ENCODE peak calls at places on chromosomes 5 and 9, in ten cellular contexts. One of them, this sample, is unnamed.

GRCh38 chr5:80569086-80569960 is 757 bp downstream of the ANKRD34B start:
- DNase-seq in GM23248: no peak
- DNase-seq in pancreas: no peak
- DNase-seq in lower leg skin: no peak
- DNase-seq in MG63: peak
- DNase-seq in ovary: no peak
- DNase-seq in fibroblast of lung: no peak
- DNase-seq in CD4-positive, alpha-beta memory T cell: no peak
- DNase-seq in hepatocyte: no peak
- DNase-seq in kidney epithelial cell: no peak
- DNase-seq in this sample: no peak

GRCh38 chr5:30414078-30414477 is 779.4 kb upstream of the CDH6 start:
- DNase-seq in GM23248: no peak
- DNase-seq in pancreas: no peak
- DNase-seq in lower leg skin: no peak
- DNase-seq in MG63: no peak
- DNase-seq in ovary: no peak
- DNase-seq in fibroblast of lung: no peak
- DNase-seq in CD4-positive, alpha-beta memory T cell: no peak
- DNase-seq in hepatocyte: no peak
- DNase-seq in kidney epithelial cell: no peak
- DNase-seq in this sample: no peak

GRCh38 chr5:143976055-143976454 is 164.1 kb downstream of the HMHB1 start:
- DNase-seq in GM23248: peak
- DNase-seq in pancreas: no peak
- DNase-seq in lower leg skin: no peak
- DNase-seq in MG63: no peak
- DNase-seq in ovary: no peak
- DNase-seq in fibroblast of lung: peak
- DNase-seq in CD4-positive, alpha-beta memory T cell: no peak
- DNase-seq in hepatocyte: no peak
- DNase-seq in kidney epithelial cell: no peak
- DNase-seq in this sample: no peak

GRCh38 chr5:157758706-157759105 is 15.2 kb downstream of the LSM11 start:
- DNase-seq in GM23248: no peak
- DNase-seq in pancreas: no peak
- DNase-seq in lower leg skin: no peak
- DNase-seq in MG63: no peak
- DNase-seq in ovary: no peak
- DNase-seq in fibroblast of lung: no peak
- DNase-seq in CD4-positive, alpha-beta memory T cell: no peak
- DNase-seq in hepatocyte: no peak
- DNase-seq in kidney epithelial cell: no peak
- DNase-seq in this sample: no peak

GRCh38 chr5:38433160-38433861 is 123.1 kb downstream of the LIFR start:
- DNase-seq in GM23248: peak
- DNase-seq in pancreas: no peak
- DNase-seq in lower leg skin: no peak
- DNase-seq in MG63: peak
- DNase-seq in ovary: peak
- DNase-seq in fibroblast of lung: peak
- DNase-seq in CD4-positive, alpha-beta memory T cell: no peak
- DNase-seq in hepatocyte: peak
- DNase-seq in kidney epithelial cell: peak
- DNase-seq in this sample: peak

GRCh38 chr5:136080483-136081180 is 51.8 kb downstream of the TGFBI start:
- DNase-seq in GM23248: peak
- DNase-seq in pancreas: peak
- DNase-seq in lower leg skin: peak
- DNase-seq in MG63: peak
- DNase-seq in ovary: peak
- DNase-seq in fibroblast of lung: peak
- DNase-seq in CD4-positive, alpha-beta memory T cell: peak
- DNase-seq in hepatocyte: peak
- DNase-seq in kidney epithelial cell: peak
- DNase-seq in this sample: peak

GRCh38 chr5:146588806-146589355 is 72.9 kb upstream of the GPR151 start:
- DNase-seq in GM23248: no peak
- DNase-seq in pancreas: no peak
- DNase-seq in lower leg skin: no peak
- DNase-seq in MG63: no peak
- DNase-seq in ovary: no peak
- DNase-seq in fibroblast of lung: no peak
- DNase-seq in CD4-positive, alpha-beta memory T cell: no peak
- DNase-seq in hepatocyte: no peak
- DNase-seq in kidney epithelial cell: no peak
- DNase-seq in this sample: no peak

GRCh38 chr5:111681791-111682190 is 75.2 kb downstream of the NREP start:
- DNase-seq in GM23248: peak
- DNase-seq in pancreas: no peak
- DNase-seq in lower leg skin: no peak
- DNase-seq in MG63: no peak
- DNase-seq in ovary: no peak
- DNase-seq in fibroblast of lung: no peak
- DNase-seq in CD4-positive, alpha-beta memory T cell: no peak
- DNase-seq in hepatocyte: no peak
- DNase-seq in kidney epithelial cell: no peak
- DNase-seq in this sample: no peak

GRCh38 chr9:3179716-3180115 is 335.8 kb upstream of the PUM3 start:
- DNase-seq in GM23248: peak
- DNase-seq in pancreas: no peak
- DNase-seq in lower leg skin: no peak
- DNase-seq in MG63: no peak
- DNase-seq in ovary: no peak
- DNase-seq in fibroblast of lung: no peak
- DNase-seq in CD4-positive, alpha-beta memory T cell: no peak
- DNase-seq in hepatocyte: no peak
- DNase-seq in kidney epithelial cell: no peak
- DNase-seq in this sample: no peak

GRCh38 chr9:3180696-3181048 is 336.8 kb upstream of the PUM3 start:
- DNase-seq in GM23248: no peak
- DNase-seq in pancreas: no peak
- DNase-seq in lower leg skin: no peak
- DNase-seq in MG63: no peak
- DNase-seq in ovary: no peak
- DNase-seq in fibroblast of lung: no peak
- DNase-seq in CD4-positive, alpha-beta memory T cell: no peak
- DNase-seq in hepatocyte: no peak
- DNase-seq in kidney epithelial cell: no peak
- DNase-seq in this sample: no peak

GRCh38 chr9:3177921-3178320 is 334.0 kb upstream of the PUM3 start:
- DNase-seq in GM23248: peak
- DNase-seq in pancreas: no peak
- DNase-seq in lower leg skin: no peak
- DNase-seq in MG63: no peak
- DNase-seq in ovary: no peak
- DNase-seq in fibroblast of lung: peak
- DNase-seq in CD4-positive, alpha-beta memory T cell: no peak
- DNase-seq in hepatocyte: no peak
- DNase-seq in kidney epithelial cell: no peak
- DNase-seq in this sample: no peak

GRCh38 chr9:3177362-3177761 is 333.5 kb upstream of the PUM3 start:
- DNase-seq in GM23248: no peak
- DNase-seq in pancreas: no peak
- DNase-seq in lower leg skin: no peak
- DNase-seq in MG63: no peak
- DNase-seq in ovary: no peak
- DNase-seq in fibroblast of lung: no peak
- DNase-seq in CD4-positive, alpha-beta memory T cell: no peak
- DNase-seq in hepatocyte: peak
- DNase-seq in kidney epithelial cell: no peak
- DNase-seq in this sample: no peak

DNA sequence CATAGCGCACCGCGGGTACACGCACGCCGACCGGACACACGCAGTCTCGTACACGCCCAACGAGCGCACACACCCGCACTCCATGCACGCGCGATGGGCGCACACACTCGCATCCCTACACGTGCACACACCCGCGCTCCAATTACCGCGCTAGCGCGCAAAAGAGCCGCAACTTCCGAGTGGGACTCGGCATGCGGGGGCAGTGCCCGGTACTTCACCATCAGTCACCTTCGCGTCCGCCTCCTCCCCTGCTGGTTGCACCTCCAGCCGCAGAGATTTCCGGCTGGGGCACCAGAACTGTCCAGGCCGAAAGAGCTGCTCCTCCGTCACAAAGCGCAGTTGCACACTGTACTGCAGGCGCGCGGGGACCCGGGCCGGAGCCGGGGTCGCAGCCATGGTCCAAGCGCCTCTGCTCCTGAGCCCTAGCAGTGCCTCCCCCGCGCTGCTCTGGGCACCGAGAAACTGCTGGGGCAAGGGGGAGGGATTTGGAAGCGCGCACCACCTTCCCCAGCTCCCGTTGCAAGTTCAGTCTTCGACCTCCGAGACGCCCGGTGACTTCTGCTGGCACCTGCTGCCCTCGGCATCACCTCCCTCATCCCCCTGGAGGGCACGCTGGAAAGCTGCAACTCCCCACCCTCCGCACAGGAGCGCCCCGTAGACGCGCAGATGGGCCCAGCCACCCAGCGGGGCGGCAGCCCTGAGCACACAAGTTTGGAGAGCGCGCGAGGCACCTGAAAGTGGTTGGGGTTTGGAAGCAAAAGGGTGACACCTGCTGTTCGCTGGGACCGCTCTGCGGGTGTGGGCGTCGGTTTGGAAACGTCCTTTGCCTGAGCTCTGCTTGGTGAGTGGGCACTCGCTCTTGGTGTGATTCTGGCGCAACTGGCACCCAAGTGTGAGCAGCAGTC is 337.4 kb upstream of the PUM3 start:
- DNase-seq in GM23248: peak
- DNase-seq in pancreas: peak
- DNase-seq in lower leg skin: no peak
- DNase-seq in MG63: peak
- DNase-seq in ovary: peak
- DNase-seq in fibroblast of lung: peak
- DNase-seq in CD4-positive, alpha-beta memory T cell: peak
- DNase-seq in hepatocyte: peak
- DNase-seq in kidney epithelial cell: no peak
- DNase-seq in this sample: peak
- H3K4me3 ChIP-seq in GM23248: peak
- H3K4me3 ChIP-seq in pancreas: peak
- H3K4me3 ChIP-seq in lower leg skin: no peak
- H3K4me3 ChIP-seq in MG63: no peak
- H3K4me3 ChIP-seq in ovary: no peak
- H3K4me3 ChIP-seq in fibroblast of lung: peak
- H3K4me3 ChIP-seq in CD4-positive, alpha-beta memory T cell: no peak
- H3K4me3 ChIP-seq in hepatocyte: no peak
- H3K4me3 ChIP-seq in kidney epithelial cell: peak
- H3K4me3 ChIP-seq in this sample: no peak

GRCh38 chr5:40084614-40085013 is 595.1 kb upstream of the PTGER4 start:
- DNase-seq in GM23248: no peak
- DNase-seq in pancreas: no peak
- DNase-seq in lower leg skin: no peak
- DNase-seq in MG63: no peak
- DNase-seq in ovary: no peak
- DNase-seq in fibroblast of lung: no peak
- DNase-seq in CD4-positive, alpha-beta memory T cell: no peak
- DNase-seq in hepatocyte: no peak
- DNase-seq in kidney epithelial cell: no peak
- DNase-seq in this sample: no peak

GRCh38 chr5:40078907-40079575 is 600.7 kb upstream of the PTGER4 start:
- DNase-seq in GM23248: no peak
- DNase-seq in pancreas: no peak
- DNase-seq in lower leg skin: no peak
- DNase-seq in MG63: no peak
- DNase-seq in ovary: no peak
- DNase-seq in fibroblast of lung: no peak
- DNase-seq in CD4-positive, alpha-beta memory T cell: no peak
- DNase-seq in hepatocyte: no peak
- DNase-seq in kidney epithelial cell: no peak
- DNase-seq in this sample: no peak

GRCh38 chr5:40074801-40075200 is 604.9 kb upstream of the PTGER4 start:
- DNase-seq in GM23248: no peak
- DNase-seq in pancreas: no peak
- DNase-seq in lower leg skin: no peak
- DNase-seq in MG63: no peak
- DNase-seq in ovary: no peak
- DNase-seq in fibroblast of lung: no peak
- DNase-seq in CD4-positive, alpha-beta memory T cell: no peak
- DNase-seq in hepatocyte: no peak
- DNase-seq in kidney epithelial cell: no peak
- DNase-seq in this sample: no peak

GRCh38 chr5:40082313-40082712 is 597.4 kb upstream of the PTGER4 start:
- DNase-seq in GM23248: no peak
- DNase-seq in pancreas: no peak
- DNase-seq in lower leg skin: no peak
- DNase-seq in MG63: no peak
- DNase-seq in ovary: no peak
- DNase-seq in fibroblast of lung: no peak
- DNase-seq in CD4-positive, alpha-beta memory T cell: no peak
- DNase-seq in hepatocyte: no peak
- DNase-seq in kidney epithelial cell: no peak
- DNase-seq in this sample: no peak

DNA sequence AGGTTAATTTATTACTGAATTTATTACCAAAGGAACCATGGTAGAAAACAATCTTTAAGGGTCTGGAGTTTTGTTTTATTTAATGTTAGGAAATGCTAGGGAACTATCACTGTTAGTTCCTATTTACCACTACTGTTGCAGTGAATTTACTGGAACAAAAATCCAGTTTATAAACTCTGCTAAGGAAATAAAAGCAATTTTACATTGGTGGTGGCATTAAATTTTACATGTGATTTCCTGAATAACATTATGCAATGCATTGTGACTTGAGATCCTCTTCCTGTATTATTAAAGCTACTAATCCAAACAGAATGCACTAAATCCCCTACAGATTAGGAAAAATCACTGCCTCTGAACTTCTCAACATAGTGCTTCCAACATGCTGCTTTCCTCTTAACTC is 599.5 kb upstream of the PTGER4 start:
- DNase-seq in GM23248: no peak
- DNase-seq in pancreas: no peak
- DNase-seq in lower leg skin: no peak
- DNase-seq in MG63: no peak
- DNase-seq in ovary: no peak
- DNase-seq in fibroblast of lung: no peak
- DNase-seq in CD4-positive, alpha-beta memory T cell: no peak
- DNase-seq in hepatocyte: no peak
- DNase-seq in kidney epithelial cell: no peak
- DNase-seq in this sample: no peak
- H3K4me3 ChIP-seq in GM23248: no peak
- H3K4me3 ChIP-seq in pancreas: no peak
- H3K4me3 ChIP-seq in lower leg skin: no peak
- H3K4me3 ChIP-seq in MG63: no peak
- H3K4me3 ChIP-seq in ovary: no peak
- H3K4me3 ChIP-seq in fibroblast of lung: no peak
- H3K4me3 ChIP-seq in CD4-positive, alpha-beta memory T cell: no peak
- H3K4me3 ChIP-seq in hepatocyte: no peak
- H3K4me3 ChIP-seq in kidney epithelial cell: no peak
- H3K4me3 ChIP-seq in this sample: no peak

GRCh38 chr5:91059409-91059808 is 323.7 kb downstream of the ARRDC3 start:
- DNase-seq in GM23248: no peak
- DNase-seq in pancreas: no peak
- DNase-seq in lower leg skin: no peak
- DNase-seq in MG63: no peak
- DNase-seq in ovary: no peak
- DNase-seq in fibroblast of lung: no peak
- DNase-seq in CD4-positive, alpha-beta memory T cell: no peak
- DNase-seq in hepatocyte: no peak
- DNase-seq in kidney epithelial cell: no peak
- DNase-seq in this sample: no peak
- H3K4me3 ChIP-seq in GM23248: no peak
- H3K4me3 ChIP-seq in pancreas: no peak
- H3K4me3 ChIP-seq in lower leg skin: no peak
- H3K4me3 ChIP-seq in MG63: no peak
- H3K4me3 ChIP-seq in ovary: no peak
- H3K4me3 ChIP-seq in fibroblast of lung: no peak
- H3K4me3 ChIP-seq in CD4-positive, alpha-beta memory T cell: no peak
- H3K4me3 ChIP-seq in hepatocyte: no peak
- H3K4me3 ChIP-seq in kidney epithelial cell: no peak
- H3K4me3 ChIP-seq in this sample: no peak

GRCh38 chr9:90801507-90802289 is at the start of gene SYK:
- DNase-seq in GM23248: no peak
- DNase-seq in pancreas: peak
- DNase-seq in lower leg skin: no peak
- DNase-seq in MG63: peak
- DNase-seq in ovary: no peak
- DNase-seq in fibroblast of lung: no peak
- DNase-seq in CD4-positive, alpha-beta memory T cell: no peak
- DNase-seq in hepatocyte: peak
- DNase-seq in kidney epithelial cell: no peak
- DNase-seq in this sample: peak
- H3K4me3 ChIP-seq in GM23248: no peak
- H3K4me3 ChIP-seq in pancreas: peak
- H3K4me3 ChIP-seq in lower leg skin: peak
- H3K4me3 ChIP-seq in MG63: peak
- H3K4me3 ChIP-seq in ovary: peak
- H3K4me3 ChIP-seq in fibroblast of lung: no peak
- H3K4me3 ChIP-seq in CD4-positive, alpha-beta memory T cell: no peak
- H3K4me3 ChIP-seq in hepatocyte: peak
- H3K4me3 ChIP-seq in kidney epithelial cell: peak
- H3K4me3 ChIP-seq in this sample: peak